ENCODE peak calls at places on chromosomes 12 and 14, in six cellular contexts. V, R, Z, P, A and H are unnamed samples.

GRCh38 chr12:71159260-71159659 is 1.5 kb upstream of the TSPAN8 start:
- DNase-seq in P (no peak), V (no peak), Z (no peak), A (no peak), R (no peak), H (no peak)

GRCh38 chr12:119448737-119449136 is 114.2 kb downstream of the CCDC60 start:
- DNase-seq in R (no peak), Z (no peak), V (no peak), P (no peak), A (no peak), H (no peak)

GRCh38 chr12:1277905-1278304 is 286.9 kb downstream of the ERC1 start:
- DNase-seq in R (no peak), P (no peak), A (no peak), Z (no peak), V (no peak), H (no peak)

GRCh38 chr14:105026789-105027563 is 6.1 kb upstream of the CDCA4 start:
- DNase-seq in V (peak; percentile 41), R (no peak), Z (no peak), A (peak; percentile 37), P (no peak), H (no peak)

GRCh38 chr12:13713746-13714400 is 267.5 kb downstream of the GRIN2B start:
- DNase-seq in A (no peak), P (no peak), V (no peak), R (no peak), Z (no peak), H (no peak)

GRCh38 chr14:92759300-92759678 is 10.9 kb upstream of the LGMN start:
- DNase-seq in P (peak; percentile 42), R (no peak), V (peak; percentile 40), A (peak; percentile 40), Z (peak; percentile 29), H (no peak)

GRCh38 chr12:68334136-68334535 is 2.0 kb upstream of the MDM1 start:
- DNase-seq in P (no peak), A (no peak), R (no peak), Z (peak; percentile 51), V (no peak), H (no peak)

GRCh38 chr12:85575115-85576096 is 260.8 kb downstream of the RASSF9 start:
- DNase-seq in A (peak; percentile 80), R (peak; percentile 71), P (peak; percentile 80), V (peak; percentile 33), Z (peak; percentile 61), H (peak; percentile 25)

GRCh38 chr14:70742316-70742715 is 67.0 kb downstream of the MAP3K9 start:
- DNase-seq in Z (no peak), R (no peak), A (no peak), V (no peak), P (no peak), H (no peak)

GRCh38 chr12:34292736-34293625 is 270.7 kb downstream of the ALG10 start:
- DNase-seq in R (peak; percentile 24), Z (no peak), A (no peak), V (no peak), P (no peak), H (no peak)

DNA sequence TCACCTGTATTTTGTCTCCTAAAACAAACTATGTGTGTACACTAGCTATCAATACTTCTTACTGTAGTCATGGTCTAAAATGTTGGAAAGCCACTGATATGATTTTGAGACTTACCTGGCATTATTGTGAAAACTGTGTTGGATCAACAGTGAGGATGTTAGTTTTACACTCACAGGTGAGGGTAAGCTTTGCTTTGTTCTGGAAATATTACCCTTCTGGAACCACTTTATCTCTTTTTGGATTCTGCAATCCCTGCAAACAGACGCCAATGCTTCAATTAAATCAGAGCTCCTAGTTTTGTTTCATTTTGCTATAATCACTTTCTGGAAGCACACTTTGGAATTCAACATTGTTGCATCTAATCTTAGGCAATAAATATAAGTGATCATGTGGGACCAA is 223.3 kb downstream of the RPS29 start:
- DNase-seq in P (no peak), V (no peak), A (no peak), Z (no peak), R (no peak), H (no peak)
- TF ChIP-seq CTCF in P (no peak), V (no peak), A (no peak), Z (no peak), R (no peak), H (no peak)

DNA sequence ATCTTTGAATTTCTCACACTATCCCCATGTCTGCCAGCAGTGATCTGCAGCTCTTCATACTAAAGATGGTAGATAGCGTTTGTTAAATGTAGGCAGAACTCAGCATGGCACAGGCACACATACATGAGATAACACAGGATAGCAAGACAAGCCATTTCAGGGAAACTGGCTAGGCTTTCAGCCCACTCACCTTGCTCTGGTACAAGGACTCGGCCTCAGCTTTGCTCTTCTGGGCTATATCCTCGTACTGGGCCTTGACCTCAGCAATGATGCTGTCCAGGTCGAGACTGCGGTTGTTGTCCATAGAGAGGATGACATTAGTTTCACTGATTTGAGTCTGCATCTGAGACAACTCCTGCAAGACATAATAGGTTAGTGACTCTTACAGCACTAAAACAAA is 3.1 kb downstream of the KRT1 start:
- DNase-seq in R (no peak), P (no peak), V (no peak), Z (no peak), A (no peak), H (no peak)
- TF ChIP-seq CTCF in R (no peak), P (no peak), V (no peak), Z (no peak), A (no peak), H (no peak)

DNA sequence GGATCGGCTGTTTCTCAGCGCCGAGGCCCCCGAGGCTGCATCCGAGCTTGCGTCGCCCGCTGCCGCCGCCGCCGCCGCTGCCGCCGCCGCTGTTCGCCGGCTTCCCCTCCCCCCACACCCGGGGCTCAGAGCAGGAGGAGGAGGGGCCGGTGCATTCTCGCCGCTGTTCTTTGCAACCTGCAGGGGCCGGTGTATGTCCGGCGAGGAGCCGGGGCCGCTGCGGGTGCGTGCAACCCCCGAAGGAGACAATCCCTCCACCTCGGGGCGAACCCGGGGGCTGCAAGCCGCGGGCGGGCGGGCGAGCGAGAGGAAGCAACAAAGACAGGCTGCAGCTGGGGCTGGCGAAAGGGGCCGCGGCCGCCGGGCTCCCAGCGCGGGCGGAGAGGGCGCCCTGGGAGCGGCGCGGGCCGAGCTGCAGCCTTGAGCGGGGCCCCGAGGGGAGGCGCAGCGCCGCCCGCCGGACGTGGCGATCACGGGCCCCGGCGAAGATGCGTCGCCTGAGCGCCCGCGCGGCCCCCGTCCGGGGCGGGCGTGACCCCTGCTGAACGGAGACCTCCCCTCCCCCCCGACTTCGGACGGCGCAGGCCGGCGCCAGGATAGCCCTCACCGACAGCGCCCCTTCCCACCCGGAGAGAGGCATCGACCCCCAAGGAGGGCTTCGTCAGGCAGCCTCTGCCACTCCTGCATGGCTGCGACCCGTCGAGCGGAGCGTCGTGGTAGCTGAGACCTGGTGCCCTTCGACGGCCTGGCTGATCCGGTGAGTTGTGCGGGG is 702 bp downstream of the FAM222A start:
- DNase-seq in R (peak; percentile 86), V (peak; percentile 21), A (peak; percentile 55), P (peak; percentile 64), Z (peak; percentile 80), H (peak; percentile 40)
- TF ChIP-seq CTCF in R (no peak), V (no peak), A (no peak), P (no peak), Z (peak; percentile 33), H (no peak)

GRCh38 chr12:72269491-72269890 is 2.7 kb upstream of the TRHDE start:
- DNase-seq in V (no peak), P (no peak), A (no peak), Z (no peak), R (no peak), H (no peak)

GRCh38 chr12:72270246-72270645 is 1.9 kb upstream of the TRHDE start:
- DNase-seq in V (no peak), P (no peak), R (no peak), A (no peak), Z (no peak), H (no peak)

GRCh38 chr12:72268386-72268785 is 3.8 kb upstream of the TRHDE start:
- DNase-seq in A (no peak), V (no peak), Z (no peak), R (no peak), P (no peak), H (no peak)

GRCh38 chr12:72264548-72265175 is 7.5 kb upstream of the TRHDE start:
- DNase-seq in Z (no peak), R (no peak), P (peak; percentile 22), V (no peak), A (peak; percentile 20), H (no peak)

DNA sequence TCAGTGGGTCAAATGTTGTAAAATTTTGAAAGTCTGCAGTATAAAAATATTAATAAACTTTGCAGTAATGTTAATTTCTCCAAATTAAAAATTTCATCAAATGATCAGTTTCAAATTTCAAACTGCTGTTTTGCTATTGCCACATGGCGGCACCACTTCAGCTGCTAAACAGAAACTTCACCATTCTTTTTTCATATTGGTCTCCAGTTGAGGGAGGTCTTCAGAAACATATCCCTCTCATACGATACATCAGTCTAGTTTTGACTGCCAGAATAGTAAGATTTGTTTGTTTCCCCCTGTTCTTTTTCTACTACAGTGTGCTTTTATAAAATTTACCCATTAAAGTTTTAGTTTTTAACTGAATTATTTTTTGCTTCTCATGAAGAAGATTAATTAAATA is 4.2 kb upstream of the TRHDE start:
- DNase-seq in Z (no peak), R (no peak), P (no peak), V (no peak), A (no peak), H (no peak)
- TF ChIP-seq CTCF in Z (peak; percentile 42), R (no peak), P (no peak), V (peak; percentile 47), A (peak; percentile 20), H (no peak)

GRCh38 chr12:114616081-114616480 is 67.9 kb downstream of the TBX3 start:
- DNase-seq in Z (no peak), P (no peak), V (no peak), R (no peak), A (no peak), H (no peak)
- TF ChIP-seq CTCF in Z (no peak), P (no peak), V (no peak), R (no peak), A (no peak), H (no peak)